ENCODE peak calls at places on chromosomes 6 and 20, in seven cellular contexts. Z, S, P, L, R, A and V are unnamed samples. For H4K20me1, the result is how much of the 10 kb centered on the place peaks cover.

GRCh38 chr6:149190228-149190831 is 127.2 kb upstream of the TAB2 start:
- DNase-seq in Z (peak), S (peak), P (peak), L (no peak), R (no peak), A (peak), V (peak)

GRCh38 chr6:89966913-89967312 is 72.6 kb downstream of the GJA10 start:
- DNase-seq in Z (no peak), S (no peak), P (no peak), L (no peak), R (no peak), A (no peak), V (no peak)

GRCh38 chr6:124997196-124997875 is 35.1 kb downstream of the RNF217 start:
- DNase-seq in Z (no peak), S (no peak), P (no peak), L (no peak), R (no peak), A (no peak), V (no peak)

GRCh38 chr6:45513843-45514242 is 136.1 kb upstream of the SUPT3H start:
- DNase-seq in Z (no peak), S (no peak), P (no peak), L (no peak), R (no peak), A (no peak), V (no peak)

GRCh38 chr6:136962661-136963060 is 40.6 kb downstream of the SLC35D3 start:
- DNase-seq in Z (no peak), S (no peak), P (no peak), L (peak), R (no peak), A (no peak), V (no peak)

GRCh38 chr20:10508468-10509251 is 73.6 kb downstream of the SLX4IP start:
- DNase-seq in Z (no peak), S (no peak), P (no peak), L (no peak), R (no peak), A (peak), V (peak)

GRCh38 chr20:58458342-58459057 is 56.7 kb downstream of the APCDD1L start:
- DNase-seq in Z (peak), S (no peak), P (peak), L (no peak), R (no peak), A (peak), V (peak)

GRCh38 chr6:3382399-3383279 is 74.2 kb downstream of the SLC22A23 start:
- DNase-seq in Z (peak), S (no peak), P (no peak), L (peak), R (no peak), A (no peak), V (peak)

GRCh38 chr20:51366155-51366886 is 176.2 kb downstream of the NFATC2 start:
- DNase-seq in Z (peak), S (no peak), P (no peak), L (peak), R (no peak), A (peak), V (peak)

GRCh38 chr6:167770291-167770955 is 56.3 kb upstream of the AFDN start:
- DNase-seq in Z (no peak), S (no peak), P (no peak), L (no peak), R (no peak), A (no peak), V (no peak)

GRCh38 chr6:157853018-157853805 is 30.2 kb downstream of the SNX9 start:
- DNase-seq in Z (no peak), S (no peak), P (no peak), L (no peak), R (no peak), A (no peak), V (no peak)

GRCh38 chr6:157847846-157848245 is 24.8 kb downstream of the SNX9 start:
- DNase-seq in Z (no peak), S (no peak), P (no peak), L (no peak), R (no peak), A (no peak), V (no peak)

GRCh38 chr6:157849288-157850017 is 26.4 kb downstream of the SNX9 start:
- DNase-seq in Z (no peak), S (no peak), P (no peak), L (no peak), R (no peak), A (no peak), V (no peak)

GRCh38 chr6:157848693-157849092 is 25.6 kb downstream of the SNX9 start:
- DNase-seq in Z (no peak), S (no peak), P (no peak), L (no peak), R (no peak), A (no peak), V (no peak)

GRCh38 chr6:157850030-157850429 is 27.0 kb downstream of the SNX9 start:
- DNase-seq in Z (no peak), S (no peak), P (no peak), L (no peak), R (no peak), A (no peak), V (no peak)
- H4K20me1 ChIP-seq in Z (under half), S (under half), P (under half), L (under half), R (under half), A (under half), V (half or more)

GRCh38 chr6:10413850-10414765 is 766 bp downstream of the TFAP2A start:
- DNase-seq in Z (peak), S (no peak), P (no peak), L (peak), R (no peak), A (no peak), V (no peak)

GRCh38 chr6:10411131-10411914 is 3.6 kb downstream of the TFAP2A start:
- DNase-seq in Z (no peak), S (no peak), P (no peak), L (no peak), R (no peak), A (no peak), V (no peak)

GRCh38 chr6:10411915-10412164 is 3.0 kb downstream of the TFAP2A start:
- DNase-seq in Z (no peak), S (no peak), P (no peak), L (no peak), R (no peak), A (no peak), V (no peak)

GRCh38 chr6:10412948-10413849 is 1.7 kb downstream of the TFAP2A start:
- DNase-seq in Z (peak), S (no peak), P (peak), L (peak), R (no peak), A (no peak), V (no peak)

GRCh38 chr6:10412165-10412947 is 2.5 kb downstream of the TFAP2A start:
- DNase-seq in Z (peak), S (no peak), P (no peak), L (peak), R (no peak), A (peak), V (peak)
- H4K20me1 ChIP-seq in Z (under half), S (under half), P (under half), L (under half), R (under half), A (under half), V (under half)

DNA sequence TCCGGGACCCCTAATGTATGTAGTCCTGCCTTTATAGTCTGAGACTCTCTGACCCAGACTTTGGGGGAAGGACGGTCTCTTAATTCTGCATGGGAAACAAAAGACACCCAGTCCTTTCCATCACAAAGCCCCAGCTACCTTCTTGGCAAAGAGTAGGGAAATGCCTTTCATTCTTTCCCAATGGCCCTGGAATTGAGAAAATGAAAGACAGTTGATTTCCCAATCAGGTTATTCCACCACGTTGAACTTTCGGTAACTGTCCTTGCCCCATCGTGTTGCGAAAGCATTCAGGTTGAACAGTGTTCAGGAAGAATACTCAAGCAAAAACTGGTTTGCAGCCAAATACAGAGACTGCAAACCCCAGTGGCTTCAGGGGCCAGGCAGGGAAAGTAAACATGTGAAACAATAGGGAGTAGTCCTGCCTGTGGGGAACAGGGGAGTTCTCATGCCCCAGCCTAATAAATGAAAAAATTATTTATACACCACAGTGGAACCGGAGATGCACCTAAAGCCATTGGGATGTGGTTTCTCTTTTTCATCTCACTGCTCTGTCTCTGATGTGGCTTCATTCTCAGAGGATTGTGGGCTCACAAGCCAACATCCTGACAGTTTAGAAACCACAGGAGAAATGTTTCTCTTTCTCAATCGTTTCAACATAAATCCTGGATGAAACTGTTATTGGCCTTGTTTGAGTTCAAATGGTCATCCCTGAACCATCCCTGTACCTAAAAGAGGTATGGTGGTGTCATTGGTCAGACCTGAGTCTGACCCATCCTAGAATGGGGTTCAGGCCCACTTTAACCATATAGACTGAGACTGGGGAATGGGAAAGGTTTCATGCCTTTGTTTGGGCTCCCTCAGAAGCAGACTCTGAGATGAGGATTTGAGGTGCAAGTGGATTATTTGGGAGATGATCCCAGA is 44.2 kb upstream of the SLC9A8 start:
- DNase-seq in Z (peak), S (peak), P (no peak), L (peak), R (no peak), A (peak), V (peak)
- H4K20me1 ChIP-seq in Z (under half), S (under half), P (under half), L (under half), R (under half), A (under half), V (under half)

GRCh38 chr6:47292944-47293343 is 16.8 kb downstream of the TNFRSF21 start:
- DNase-seq in Z (peak), S (no peak), P (no peak), L (peak), R (no peak), A (no peak), V (peak)
- H4K20me1 ChIP-seq in Z (half or more), S (under half), P (under half), L (half or more), R (under half), A (under half), V (under half)

GRCh38 chr6:157054531-157054979 is 268.8 kb downstream of the TMEM242 start:
- DNase-seq in Z (no peak), S (peak), P (peak), L (no peak), R (no peak), A (no peak), V (no peak)

GRCh38 chr6:157055863-157056262 is 267.5 kb downstream of the TMEM242 start:
- DNase-seq in Z (no peak), S (no peak), P (no peak), L (no peak), R (no peak), A (no peak), V (no peak)

GRCh38 chr6:157058574-157058973 is 264.7 kb downstream of the TMEM242 start:
- DNase-seq in Z (no peak), S (no peak), P (no peak), L (no peak), R (no peak), A (no peak), V (no peak)

GRCh38 chr6:157059781-157060180 is 263.5 kb downstream of the TMEM242 start:
- DNase-seq in Z (no peak), S (no peak), P (no peak), L (no peak), R (no peak), A (peak), V (peak)

GRCh38 chr6:157056275-157056674 is 267.0 kb downstream of the TMEM242 start:
- DNase-seq in Z (no peak), S (no peak), P (no peak), L (no peak), R (no peak), A (no peak), V (no peak)
- H4K20me1 ChIP-seq in Z (under half), S (under half), P (under half), L (under half), R (under half), A (under half), V (under half)

GRCh38 chr20:32127347-32127746 is 17.8 kb downstream of the TM9SF4 start:
- DNase-seq in Z (no peak), S (no peak), P (no peak), L (no peak), R (no peak), A (no peak), V (no peak)

GRCh38 chr20:32125511-32125910 is 16.0 kb downstream of the TM9SF4 start:
- DNase-seq in Z (no peak), S (no peak), P (no peak), L (no peak), R (no peak), A (no peak), V (no peak)

GRCh38 chr20:32124916-32125454 is 15.5 kb downstream of the TM9SF4 start:
- DNase-seq in Z (no peak), S (no peak), P (no peak), L (no peak), R (no peak), A (no peak), V (no peak)

GRCh38 chr20:32128167-32128566 is 18.7 kb downstream of the TM9SF4 start:
- DNase-seq in Z (no peak), S (no peak), P (no peak), L (no peak), R (no peak), A (no peak), V (no peak)

GRCh38 chr20:32126919-32127318 is 17.4 kb downstream of the TM9SF4 start:
- DNase-seq in Z (no peak), S (no peak), P (no peak), L (no peak), R (no peak), A (no peak), V (no peak)
- H4K20me1 ChIP-seq in Z (under half), S (half or more), P (under half), L (half or more), R (under half), A (under half), V (half or more)

GRCh38 chr6:56849876-56850275 is 105.0 kb upstream of the BEND6 start:
- DNase-seq in Z (no peak), S (no peak), P (no peak), L (peak), R (no peak), A (peak), V (peak)
- H4K20me1 ChIP-seq in Z (under half), S (under half), P (under half), L (under half), R (under half), A (under half), V (under half)

DNA sequence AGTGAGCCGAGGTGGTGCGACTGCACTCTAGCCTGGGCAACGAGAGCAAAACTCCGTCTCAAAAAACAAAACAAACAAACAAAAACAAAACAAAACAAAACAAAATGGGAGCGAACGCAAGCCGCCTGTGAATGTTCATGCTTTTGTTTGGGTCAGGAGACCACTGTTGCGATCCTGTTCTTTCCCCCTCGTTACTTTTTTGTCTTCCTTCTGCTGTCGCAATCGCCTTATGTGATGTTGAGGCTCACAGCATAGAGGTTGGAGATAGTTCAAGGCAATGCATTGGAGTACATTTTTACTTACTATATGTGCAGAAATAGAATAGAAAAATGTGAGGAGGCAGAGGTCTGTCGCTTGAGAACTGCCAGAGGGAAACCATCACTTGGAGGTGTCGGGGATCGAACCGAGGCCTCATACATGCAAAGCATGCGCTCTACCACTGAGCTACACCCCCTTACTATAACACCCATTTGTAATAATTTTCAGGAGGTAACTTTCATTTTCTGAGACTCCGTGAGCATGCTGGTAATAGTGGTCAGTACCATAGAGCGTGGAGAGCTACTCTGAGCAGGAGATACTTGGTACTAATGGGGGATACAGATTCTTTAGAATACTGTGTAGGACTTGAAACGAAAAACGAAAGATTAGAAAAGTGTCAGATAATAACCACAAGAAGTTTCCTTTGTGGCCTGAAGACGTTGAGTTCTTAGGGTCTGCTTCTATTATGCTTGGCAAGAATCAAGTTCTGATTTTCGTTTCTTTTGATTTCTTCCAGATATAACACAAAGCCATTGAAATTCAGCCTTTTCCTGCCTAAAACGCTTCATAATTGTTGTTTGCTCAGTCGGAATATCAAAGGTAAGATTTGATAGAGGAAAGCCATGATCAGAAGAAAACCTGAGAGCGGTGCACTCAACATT is 121.1 kb downstream of the TRIM27 start:
- DNase-seq in Z (peak), S (no peak), P (peak), L (peak), R (peak), A (peak), V (peak)
- H4K20me1 ChIP-seq in Z (under half), S (under half), P (under half), L (under half), R (under half), A (under half), V (under half)

GRCh38 chr20:32441638-32442037 is 83.5 kb downstream of the ASXL1 start:
- DNase-seq in Z (no peak), S (no peak), P (no peak), L (no peak), R (no peak), A (no peak), V (no peak)
- H4K20me1 ChIP-seq in Z (under half), S (half or more), P (under half), L (under half), R (under half), A (under half), V (half or more)